ENCODE peak calls at places on chromosomes 3 and 15, in four cellular contexts. One of them, this sample, is unnamed.

GRCh38 chr3:99878005-99878404 is 60.3 kb downstream of the CMSS1 start:
- DNase-seq in pulmonary artery endothelial cell: peak
- DNase-seq in cardiac muscle cell: peak
- DNase-seq in nephron progenitor cell: no peak
- DNase-seq in this sample: no peak

GRCh38 chr3:142808103-142808917 is 80.6 kb downstream of the PCOLCE2 start:
- DNase-seq in cardiac muscle cell: peak
- DNase-seq in pulmonary artery endothelial cell: peak
- DNase-seq in nephron progenitor cell: no peak
- DNase-seq in this sample: no peak

GRCh38 chr3:180119567-180119966 is 82.8 kb upstream of the PEX5L start:
- DNase-seq in pulmonary artery endothelial cell: no peak
- DNase-seq in nephron progenitor cell: no peak
- DNase-seq in cardiac muscle cell: no peak
- DNase-seq in this sample: no peak

GRCh38 chr3:23580337-23580736 is 225.4 kb upstream of the UBE2E1 start:
- DNase-seq in cardiac muscle cell: peak
- DNase-seq in pulmonary artery endothelial cell: no peak
- DNase-seq in nephron progenitor cell: no peak
- DNase-seq in this sample: no peak

GRCh38 chr3:97579365-97579764 is 185.2 kb upstream of the ARL6 start:
- DNase-seq in nephron progenitor cell: no peak
- DNase-seq in pulmonary artery endothelial cell: no peak
- DNase-seq in cardiac muscle cell: no peak
- DNase-seq in this sample: no peak

GRCh38 chr3:145892869-145893268 is 268.1 kb downstream of the PLOD2 start:
- DNase-seq in cardiac muscle cell: no peak
- DNase-seq in pulmonary artery endothelial cell: no peak
- DNase-seq in nephron progenitor cell: no peak
- DNase-seq in this sample: no peak

GRCh38 chr15:70264014-70264492 is 166.3 kb upstream of the TLE3 start:
- DNase-seq in nephron progenitor cell: peak
- DNase-seq in pulmonary artery endothelial cell: no peak
- DNase-seq in cardiac muscle cell: peak
- DNase-seq in this sample: peak

GRCh38 chr3:52128118-52128683 is 26.0 kb downstream of the POC1A start:
- DNase-seq in nephron progenitor cell: no peak
- DNase-seq in pulmonary artery endothelial cell: peak
- DNase-seq in cardiac muscle cell: peak
- DNase-seq in this sample: no peak

GRCh38 chr3:99499235-99499798 is 139.1 kb upstream of the COL8A1 start:
- DNase-seq in cardiac muscle cell: peak
- DNase-seq in pulmonary artery endothelial cell: peak
- DNase-seq in nephron progenitor cell: peak
- DNase-seq in this sample: no peak

GRCh38 chr3:57094011-57094535 is 33.6 kb downstream of the SPATA12 start:
- DNase-seq in nephron progenitor cell: no peak
- DNase-seq in cardiac muscle cell: no peak
- DNase-seq in pulmonary artery endothelial cell: no peak
- DNase-seq in this sample: no peak